ENCODE peak calls at places on chromosomes 1 and 21, in seven cellular contexts. One of them, this sample, is unnamed.

GRCh38 chr1:235108185-235108593 is 20.4 kb downstream of the TOMM20 start:
- DNase-seq in cardiac muscle cell: no peak
- DNase-seq in left lung: no peak
- DNase-seq in osteoblast: no peak
- DNase-seq in stomach: no peak
- DNase-seq in psoas muscle: no peak
- DNase-seq in thoracic aorta: no peak
- DNase-seq in this sample: no peak

GRCh38 chr1:148357037-148357436 is 126.1 kb downstream of the PPIAL4G start:
- DNase-seq in cardiac muscle cell: no peak
- DNase-seq in left lung: no peak
- DNase-seq in osteoblast: peak; percentile 73
- DNase-seq in stomach: no peak
- DNase-seq in psoas muscle: no peak
- DNase-seq in thoracic aorta: no peak
- DNase-seq in this sample: no peak

GRCh38 chr21:45954271-45954670 is 27.3 kb upstream of the COL6A1 start:
- DNase-seq in cardiac muscle cell: peak; percentile 68
- DNase-seq in left lung: no peak
- DNase-seq in osteoblast: peak; percentile 73
- DNase-seq in stomach: no peak
- DNase-seq in psoas muscle: no peak
- DNase-seq in thoracic aorta: no peak
- DNase-seq in this sample: no peak

GRCh38 chr1:210754931-210755670 is 378.8 kb downstream of the KCNH1 start:
- DNase-seq in cardiac muscle cell: no peak
- DNase-seq in left lung: no peak
- DNase-seq in osteoblast: no peak
- DNase-seq in stomach: no peak
- DNase-seq in psoas muscle: no peak
- DNase-seq in thoracic aorta: no peak
- DNase-seq in this sample: peak; percentile 8

GRCh38 chr1:234998174-234998741 is 130.4 kb downstream of the TOMM20 start:
- DNase-seq in cardiac muscle cell: peak; percentile 50
- DNase-seq in left lung: no peak
- DNase-seq in osteoblast: no peak
- DNase-seq in stomach: peak; percentile 63
- DNase-seq in psoas muscle: peak; percentile 76
- DNase-seq in thoracic aorta: no peak
- DNase-seq in this sample: no peak

GRCh38 chr21:35208810-35209517 is 159.9 kb upstream of the RUNX1 start:
- DNase-seq in cardiac muscle cell: peak; percentile 46
- DNase-seq in left lung: no peak
- DNase-seq in osteoblast: peak; percentile 34
- DNase-seq in stomach: no peak
- DNase-seq in psoas muscle: no peak
- DNase-seq in thoracic aorta: no peak
- DNase-seq in this sample: no peak

GRCh38 chr1:8814870-8815269 is 2.6 kb downstream of the RERE start:
- DNase-seq in cardiac muscle cell: no peak
- DNase-seq in left lung: no peak
- DNase-seq in osteoblast: no peak
- DNase-seq in stomach: no peak
- DNase-seq in psoas muscle: no peak
- DNase-seq in thoracic aorta: no peak
- DNase-seq in this sample: no peak

GRCh38 chr1:66542811-66543767 is 9.1 kb downstream of the SGIP1 start:
- DNase-seq in cardiac muscle cell: peak; percentile 49
- DNase-seq in left lung: no peak
- DNase-seq in osteoblast: peak; percentile 19
- DNase-seq in stomach: peak; percentile 85
- DNase-seq in psoas muscle: peak; percentile 29
- DNase-seq in thoracic aorta: peak; percentile 84
- DNase-seq in this sample: no peak

GRCh38 chr1:6148497-6149241 is 31.5 kb downstream of the CHD5 start:
- DNase-seq in cardiac muscle cell: peak; percentile 38
- DNase-seq in left lung: peak; percentile 93
- DNase-seq in osteoblast: peak; percentile 96
- DNase-seq in stomach: peak; percentile 57
- DNase-seq in psoas muscle: peak; percentile 51
- DNase-seq in thoracic aorta: no peak
- DNase-seq in this sample: no peak

GRCh38 chr1:230067441-230067870 is 418 bp downstream of the GALNT2 start:
- DNase-seq in cardiac muscle cell: peak; percentile 57
- DNase-seq in left lung: no peak
- DNase-seq in osteoblast: peak; percentile 91
- DNase-seq in stomach: no peak
- DNase-seq in psoas muscle: no peak
- DNase-seq in thoracic aorta: no peak
- DNase-seq in this sample: no peak

DNA sequence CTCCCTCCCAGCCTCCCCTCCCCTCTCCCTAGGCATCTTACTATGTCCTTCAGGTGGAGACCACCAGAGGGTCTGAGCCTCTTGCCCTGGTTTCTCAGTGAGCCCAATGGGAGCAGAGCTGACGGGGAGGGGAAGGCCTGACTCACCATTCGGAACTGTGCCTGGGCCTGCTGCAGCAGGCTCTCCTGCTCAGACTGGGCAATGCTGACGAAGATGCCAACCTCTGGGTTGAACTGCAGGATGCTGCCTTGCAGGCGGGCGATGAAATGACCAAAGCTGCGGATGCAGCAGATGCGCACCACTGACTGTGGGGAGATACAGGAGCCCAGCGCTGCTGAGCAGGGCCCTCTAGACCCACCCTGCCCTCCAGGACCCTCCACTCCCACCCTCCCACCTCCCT is 11.0 kb upstream of the PAQR6 start:
- DNase-seq in cardiac muscle cell: no peak
- DNase-seq in left lung: no peak
- DNase-seq in osteoblast: no peak
- DNase-seq in stomach: no peak
- DNase-seq in psoas muscle: no peak
- DNase-seq in thoracic aorta: no peak
- DNase-seq in this sample: no peak
- H3K36me3 ChIP-seq in cardiac muscle cell: peaks cover 56% of the 10 kb centered on the region
- H3K36me3 ChIP-seq in left lung: peaks cover 100% of the 10 kb centered on the region
- H3K36me3 ChIP-seq in osteoblast: peaks cover 84% of the 10 kb centered on the region
- H3K36me3 ChIP-seq in stomach: peaks cover 74% of the 10 kb centered on the region
- H3K36me3 ChIP-seq in psoas muscle: peaks cover 100% of the 10 kb centered on the region
- H3K36me3 ChIP-seq in thoracic aorta: peaks cover 75% of the 10 kb centered on the region
- H3K36me3 ChIP-seq in this sample: peaks cover 90% of the 10 kb centered on the region

GRCh38 chr1:219331424-219331823 is 157.7 kb downstream of the LYPLAL1 start:
- DNase-seq in cardiac muscle cell: no peak
- DNase-seq in left lung: no peak
- DNase-seq in osteoblast: no peak
- DNase-seq in stomach: no peak
- DNase-seq in psoas muscle: no peak
- DNase-seq in thoracic aorta: no peak
- DNase-seq in this sample: no peak
- H3K27me3 ChIP-seq in cardiac muscle cell: no peaks in the 10 kb centered on the region
- H3K27me3 ChIP-seq in left lung: no peaks in the 10 kb centered on the region
- H3K27me3 ChIP-seq in osteoblast: peaks cover 8% of the 10 kb centered on the region
- H3K27me3 ChIP-seq in stomach: no peaks in the 10 kb centered on the region
- H3K27me3 ChIP-seq in psoas muscle: no peaks in the 10 kb centered on the region
- H3K27me3 ChIP-seq in thoracic aorta: no peaks in the 10 kb centered on the region
- H3K27me3 ChIP-seq in this sample: no peaks in the 10 kb centered on the region

DNA sequence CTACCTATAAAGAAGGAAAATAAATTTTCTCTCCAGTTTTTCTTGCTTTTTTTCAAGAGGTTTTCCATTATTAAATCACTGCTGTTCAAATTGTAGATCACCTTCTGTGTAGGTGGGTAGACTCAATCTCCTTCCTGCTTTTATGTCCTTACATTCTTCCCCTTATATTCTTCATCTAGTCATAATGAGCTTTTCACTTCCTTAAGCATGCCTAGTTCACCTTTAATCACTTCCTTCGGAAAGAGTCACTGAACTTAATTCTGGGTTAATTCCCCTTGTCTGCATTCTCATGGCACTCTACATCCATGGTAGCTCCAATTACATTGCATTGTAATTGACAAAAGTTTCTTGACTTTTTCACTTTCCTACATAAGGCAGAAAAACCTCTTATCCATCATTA is 6.1 kb upstream of the FAM177B start:
- DNase-seq in cardiac muscle cell: no peak
- DNase-seq in left lung: no peak
- DNase-seq in osteoblast: no peak
- DNase-seq in stomach: no peak
- DNase-seq in psoas muscle: no peak
- DNase-seq in thoracic aorta: no peak
- DNase-seq in this sample: no peak
- H3K36me3 ChIP-seq in cardiac muscle cell: peaks cover 80% of the 10 kb centered on the region
- H3K36me3 ChIP-seq in left lung: peaks cover 99% of the 10 kb centered on the region
- H3K36me3 ChIP-seq in osteoblast: peaks cover 90% of the 10 kb centered on the region
- H3K36me3 ChIP-seq in stomach: peaks cover 61% of the 10 kb centered on the region
- H3K36me3 ChIP-seq in psoas muscle: peaks cover 100% of the 10 kb centered on the region
- H3K36me3 ChIP-seq in thoracic aorta: peaks cover 54% of the 10 kb centered on the region
- H3K36me3 ChIP-seq in this sample: peaks cover 73% of the 10 kb centered on the region

DNA sequence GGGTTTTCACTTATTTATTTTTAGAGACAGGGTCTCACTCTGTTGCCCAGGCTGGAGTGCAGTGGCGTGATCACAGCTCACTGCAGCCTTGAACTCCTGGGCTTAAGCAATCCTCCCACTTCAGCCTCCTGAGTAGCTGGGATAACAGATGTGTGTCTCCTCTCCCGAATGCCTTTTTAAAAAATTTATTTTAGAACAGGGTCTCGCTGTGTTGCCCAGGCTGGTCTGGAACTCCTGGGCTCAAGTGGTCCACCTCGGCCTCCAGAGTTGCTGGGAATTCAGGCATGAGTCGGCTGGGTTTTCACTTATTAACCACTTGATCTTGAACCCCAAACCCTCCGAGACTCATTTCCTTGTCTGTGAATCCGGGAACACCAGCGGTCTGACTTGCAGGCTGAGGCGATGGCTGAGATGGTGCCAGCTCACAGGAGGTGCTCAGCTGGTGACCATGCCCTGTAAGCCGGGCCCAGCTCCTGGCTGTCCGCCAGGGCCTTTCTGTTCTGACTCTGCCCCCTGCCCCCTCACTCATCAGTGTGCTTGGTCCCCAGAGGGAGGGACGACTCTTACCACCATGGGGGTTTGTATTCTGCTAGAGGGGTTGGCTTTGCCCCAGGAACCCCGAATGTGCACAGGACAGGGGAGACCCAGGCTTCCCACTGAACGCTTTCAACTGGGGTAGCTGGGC is 22.6 kb downstream of the MMEL1 start:
- DNase-seq in cardiac muscle cell: no peak
- DNase-seq in left lung: peak; percentile 53
- DNase-seq in osteoblast: peak; percentile 65
- DNase-seq in stomach: no peak
- DNase-seq in psoas muscle: peak; percentile 6
- DNase-seq in thoracic aorta: no peak
- DNase-seq in this sample: no peak
- H3K27me3 ChIP-seq in cardiac muscle cell: no peaks in the 10 kb centered on the region
- H3K27me3 ChIP-seq in left lung: peaks cover 9% of the 10 kb centered on the region
- H3K27me3 ChIP-seq in osteoblast: no peaks in the 10 kb centered on the region
- H3K27me3 ChIP-seq in stomach: peaks cover 55% of the 10 kb centered on the region
- H3K27me3 ChIP-seq in psoas muscle: peaks cover 4% of the 10 kb centered on the region
- H3K27me3 ChIP-seq in thoracic aorta: no peaks in the 10 kb centered on the region
- H3K27me3 ChIP-seq in this sample: peaks cover 10% of the 10 kb centered on the region

This sample was measured in NT2/D1.